ENCODE peak calls at places on chromosomes 12 and 14, in seven cellular contexts. One of them, this sample, is unnamed.

GRCh38 chr12:58930770-58931324 is 10.5 kb upstream of the LRIG3 start:
- DNase-seq in body of pancreas: no peak
- DNase-seq in gastrocnemius medialis: no peak
- DNase-seq in right lobe of liver: no peak
- DNase-seq in IMR-90: peak
- DNase-seq in A549: no peak
- DNase-seq in heart left ventricle: no peak
- DNase-seq in this sample: no peak

GRCh38 chr12:132279184-132279889 is 50.1 kb downstream of the GALNT9 start:
- DNase-seq in body of pancreas: peak
- DNase-seq in gastrocnemius medialis: no peak
- DNase-seq in right lobe of liver: no peak
- DNase-seq in IMR-90: peak
- DNase-seq in A549: peak
- DNase-seq in heart left ventricle: peak
- DNase-seq in this sample: peak

GRCh38 chr12:51442324-51442723 is 17.7 kb downstream of the SLC4A8 start:
- DNase-seq in body of pancreas: no peak
- DNase-seq in gastrocnemius medialis: no peak
- DNase-seq in right lobe of liver: no peak
- DNase-seq in IMR-90: peak
- DNase-seq in A549: no peak
- DNase-seq in heart left ventricle: no peak
- DNase-seq in this sample: no peak

GRCh38 chr12:111757361-111758119 is 9.2 kb upstream of the ALDH2 start:
- DNase-seq in body of pancreas: peak
- DNase-seq in gastrocnemius medialis: peak
- DNase-seq in right lobe of liver: peak
- DNase-seq in IMR-90: peak
- DNase-seq in A549: no peak
- DNase-seq in heart left ventricle: peak
- DNase-seq in this sample: peak

GRCh38 chr14:86683525-86683924 is 1153.6 kb downstream of the FLRT2 start:
- DNase-seq in body of pancreas: no peak
- DNase-seq in gastrocnemius medialis: no peak
- DNase-seq in right lobe of liver: no peak
- DNase-seq in IMR-90: no peak
- DNase-seq in A549: no peak
- DNase-seq in heart left ventricle: no peak
- DNase-seq in this sample: no peak

GRCh38 chr14:24984846-24985589 is 64.9 kb downstream of the STXBP6 start:
- DNase-seq in body of pancreas: peak
- DNase-seq in gastrocnemius medialis: no peak
- DNase-seq in right lobe of liver: no peak
- DNase-seq in IMR-90: no peak
- DNase-seq in A549: no peak
- DNase-seq in heart left ventricle: peak
- DNase-seq in this sample: no peak

GRCh38 chr12:51371295-51371953 is 19.8 kb downstream of the GALNT6 start:
- DNase-seq in body of pancreas: peak
- DNase-seq in gastrocnemius medialis: peak
- DNase-seq in right lobe of liver: peak
- DNase-seq in IMR-90: peak
- DNase-seq in A549: peak
- DNase-seq in heart left ventricle: no peak
- DNase-seq in this sample: no peak

GRCh38 chr14:70192915-70193314 is 4.2 kb upstream of the SLC8A3 start:
- DNase-seq in body of pancreas: no peak
- DNase-seq in gastrocnemius medialis: peak
- DNase-seq in right lobe of liver: no peak
- DNase-seq in IMR-90: no peak
- DNase-seq in A549: peak
- DNase-seq in heart left ventricle: no peak
- DNase-seq in this sample: no peak

GRCh38 chr14:61211476-61212262 is 69.5 kb downstream of the TMEM30B start:
- DNase-seq in body of pancreas: no peak
- DNase-seq in gastrocnemius medialis: no peak
- DNase-seq in right lobe of liver: no peak
- DNase-seq in IMR-90: no peak
- DNase-seq in A549: no peak
- DNase-seq in heart left ventricle: no peak
- DNase-seq in this sample: no peak

GRCh38 chr12:10529603-10530002 is 23.9 kb downstream of the EIF2S3B start:
- DNase-seq in body of pancreas: no peak
- DNase-seq in gastrocnemius medialis: no peak
- DNase-seq in right lobe of liver: no peak
- DNase-seq in IMR-90: no peak
- DNase-seq in A549: no peak
- DNase-seq in heart left ventricle: no peak
- DNase-seq in this sample: no peak

GRCh38 chr12:4228122-4228580 is 45.4 kb upstream of the CCND2 start:
- DNase-seq in body of pancreas: no peak
- DNase-seq in gastrocnemius medialis: no peak
- DNase-seq in right lobe of liver: no peak
- DNase-seq in IMR-90: no peak
- DNase-seq in A549: no peak
- DNase-seq in heart left ventricle: no peak
- DNase-seq in this sample: no peak

GRCh38 chr14:91059576-91060471 is 617 bp downstream of the RPS6KA5 start:
- DNase-seq in body of pancreas: peak
- DNase-seq in gastrocnemius medialis: peak
- DNase-seq in right lobe of liver: peak
- DNase-seq in IMR-90: no peak
- DNase-seq in A549: no peak
- DNase-seq in heart left ventricle: peak
- DNase-seq in this sample: peak

GRCh38 chr12:2759733-2760132 is 35.0 kb upstream of the FKBP4 start:
- DNase-seq in body of pancreas: no peak
- DNase-seq in gastrocnemius medialis: no peak
- DNase-seq in right lobe of liver: no peak
- DNase-seq in IMR-90: no peak
- DNase-seq in A549: no peak
- DNase-seq in heart left ventricle: no peak
- DNase-seq in this sample: no peak

GRCh38 chr12:52220456-52220855 is 12.6 kb upstream of the KRT7 start:
- DNase-seq in body of pancreas: no peak
- DNase-seq in gastrocnemius medialis: no peak
- DNase-seq in right lobe of liver: no peak
- DNase-seq in IMR-90: no peak
- DNase-seq in A549: no peak
- DNase-seq in heart left ventricle: no peak
- DNase-seq in this sample: peak

GRCh38 chr12:131058700-131059099 is 105.0 kb downstream of the ADGRD1 start:
- DNase-seq in body of pancreas: no peak
- DNase-seq in gastrocnemius medialis: no peak
- DNase-seq in right lobe of liver: no peak
- DNase-seq in IMR-90: no peak
- DNase-seq in A549: no peak
- DNase-seq in heart left ventricle: peak
- DNase-seq in this sample: no peak

GRCh38 chr12:107536613-107537012 is 149.0 kb upstream of the PWP1 start:
- DNase-seq in body of pancreas: no peak
- DNase-seq in gastrocnemius medialis: no peak
- DNase-seq in right lobe of liver: no peak
- DNase-seq in IMR-90: peak
- DNase-seq in A549: no peak
- DNase-seq in heart left ventricle: no peak
- DNase-seq in this sample: no peak

GRCh38 chr14:57089901-57090300 is 178.8 kb downstream of the EXOC5 start:
- DNase-seq in body of pancreas: no peak
- DNase-seq in gastrocnemius medialis: no peak
- DNase-seq in right lobe of liver: no peak
- DNase-seq in IMR-90: no peak
- DNase-seq in A549: no peak
- DNase-seq in heart left ventricle: no peak
- DNase-seq in this sample: no peak

GRCh38 chr12:117685115-117685926 is 283.5 kb downstream of the KSR2 start:
- DNase-seq in body of pancreas: peak
- DNase-seq in gastrocnemius medialis: peak
- DNase-seq in right lobe of liver: no peak
- DNase-seq in IMR-90: no peak
- DNase-seq in A549: peak
- DNase-seq in heart left ventricle: no peak
- DNase-seq in this sample: no peak

GRCh38 chr12:47773858-47774580 is 981 bp downstream of the SLC48A1 start:
- DNase-seq in body of pancreas: no peak
- DNase-seq in gastrocnemius medialis: no peak
- DNase-seq in right lobe of liver: peak
- DNase-seq in IMR-90: no peak
- DNase-seq in A549: no peak
- DNase-seq in heart left ventricle: no peak
- DNase-seq in this sample: no peak

GRCh38 chr12:26629864-26630263 is 203.1 kb downstream of the ITPR2 start:
- DNase-seq in body of pancreas: no peak
- DNase-seq in gastrocnemius medialis: no peak
- DNase-seq in right lobe of liver: no peak
- DNase-seq in IMR-90: peak
- DNase-seq in A549: peak
- DNase-seq in heart left ventricle: no peak
- DNase-seq in this sample: no peak

GRCh38 chr12:47222592-47222959 is 142.8 kb upstream of the AMIGO2 start:
- DNase-seq in body of pancreas: no peak
- DNase-seq in gastrocnemius medialis: no peak
- DNase-seq in right lobe of liver: no peak
- DNase-seq in IMR-90: no peak
- DNase-seq in A549: no peak
- DNase-seq in heart left ventricle: no peak
- DNase-seq in this sample: no peak

GRCh38 chr14:66910306-66910705 is 278.9 kb upstream of the GARIN2 start:
- DNase-seq in body of pancreas: no peak
- DNase-seq in gastrocnemius medialis: no peak
- DNase-seq in right lobe of liver: no peak
- DNase-seq in IMR-90: peak
- DNase-seq in A549: no peak
- DNase-seq in heart left ventricle: no peak
- DNase-seq in this sample: no peak

GRCh38 chr14:81392976-81393643 is 7.0 kb downstream of the STON2 start:
- DNase-seq in body of pancreas: no peak
- DNase-seq in gastrocnemius medialis: no peak
- DNase-seq in right lobe of liver: no peak
- DNase-seq in IMR-90: no peak
- DNase-seq in A549: no peak
- DNase-seq in heart left ventricle: no peak
- DNase-seq in this sample: no peak

GRCh38 chr14:53848851-53849250 is 107.8 kb downstream of the BMP4 start:
- DNase-seq in body of pancreas: no peak
- DNase-seq in gastrocnemius medialis: no peak
- DNase-seq in right lobe of liver: no peak
- DNase-seq in IMR-90: no peak
- DNase-seq in A549: peak
- DNase-seq in heart left ventricle: no peak
- DNase-seq in this sample: no peak

GRCh38 chr14:104968153-104968527 is 10.0 kb downstream of the AHNAK2 start:
- DNase-seq in body of pancreas: peak
- DNase-seq in gastrocnemius medialis: peak
- DNase-seq in right lobe of liver: peak
- DNase-seq in IMR-90: peak
- DNase-seq in A549: peak
- DNase-seq in heart left ventricle: peak
- DNase-seq in this sample: peak

GRCh38 chr12:85836716-85837100 is 499 bp upstream of the RASSF9 start:
- DNase-seq in body of pancreas: no peak
- DNase-seq in gastrocnemius medialis: no peak
- DNase-seq in right lobe of liver: no peak
- DNase-seq in IMR-90: no peak
- DNase-seq in A549: no peak
- DNase-seq in heart left ventricle: no peak
- DNase-seq in this sample: no peak

GRCh38 chr14:53237488-53237887 is 84.4 kb upstream of the DDHD1 start:
- DNase-seq in body of pancreas: no peak
- DNase-seq in gastrocnemius medialis: no peak
- DNase-seq in right lobe of liver: no peak
- DNase-seq in IMR-90: no peak
- DNase-seq in A549: no peak
- DNase-seq in heart left ventricle: peak
- DNase-seq in this sample: no peak

GRCh38 chr12:54162741-54163140 is 26.0 kb downstream of the SMUG1 start:
- DNase-seq in body of pancreas: no peak
- DNase-seq in gastrocnemius medialis: no peak
- DNase-seq in right lobe of liver: no peak
- DNase-seq in IMR-90: no peak
- DNase-seq in A549: no peak
- DNase-seq in heart left ventricle: no peak
- DNase-seq in this sample: no peak
- H3K27ac ChIP-seq in body of pancreas: no peak
- H3K27ac ChIP-seq in gastrocnemius medialis: no peak
- H3K27ac ChIP-seq in right lobe of liver: no peak
- H3K27ac ChIP-seq in IMR-90: no peak
- H3K27ac ChIP-seq in A549: no peak
- H3K27ac ChIP-seq in heart left ventricle: no peak
- H3K27ac ChIP-seq in this sample: no peak

DNA sequence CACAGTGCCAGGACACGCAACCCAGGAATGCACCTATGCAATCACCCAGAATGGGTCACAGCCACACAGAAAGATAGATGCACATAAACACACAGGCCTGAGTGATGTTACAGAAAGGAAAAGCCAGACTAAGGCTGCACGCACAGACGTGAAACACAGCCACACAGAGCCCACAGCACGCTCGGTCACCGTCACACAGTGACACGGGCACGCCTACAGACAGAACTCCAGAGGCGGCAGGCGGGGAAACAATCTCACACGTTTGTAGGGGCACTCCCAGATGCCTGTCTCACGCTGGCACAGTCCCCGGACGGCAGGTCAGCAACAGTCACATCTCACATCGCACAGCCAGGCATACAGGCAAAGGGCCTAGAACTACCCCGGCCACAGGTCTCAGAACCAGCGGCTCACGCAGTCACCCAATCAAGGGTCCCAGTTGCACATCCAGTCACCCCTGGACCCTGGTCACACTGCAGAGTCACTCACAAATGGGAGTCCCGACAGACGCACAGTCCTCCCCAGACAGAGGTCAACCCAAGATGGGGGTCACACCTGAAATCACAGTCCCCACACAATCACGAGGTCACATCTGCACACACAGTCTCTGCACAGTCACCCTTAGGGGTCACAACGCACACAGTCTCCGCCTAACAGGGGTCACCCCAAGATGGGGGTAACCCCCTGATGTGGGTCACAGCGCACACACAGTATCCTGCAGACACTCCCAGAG is 790 bp downstream of the SSH1 start:
- DNase-seq in body of pancreas: peak
- DNase-seq in gastrocnemius medialis: peak
- DNase-seq in right lobe of liver: peak
- DNase-seq in IMR-90: peak
- DNase-seq in A549: peak
- DNase-seq in heart left ventricle: peak
- DNase-seq in this sample: peak
- TF ChIP-seq POLR2A in body of pancreas: peak
- TF ChIP-seq POLR2A in gastrocnemius medialis: peak
- TF ChIP-seq POLR2A in right lobe of liver: peak
- TF ChIP-seq POLR2A in IMR-90: peak
- TF ChIP-seq POLR2A in A549: peak
- TF ChIP-seq POLR2A in heart left ventricle: no peak
- TF ChIP-seq POLR2A in this sample: peak

GRCh38 chr12:89831696-89832095 is 123.1 kb upstream of the ATP2B1 start:
- DNase-seq in body of pancreas: no peak
- DNase-seq in gastrocnemius medialis: no peak
- DNase-seq in right lobe of liver: no peak
- DNase-seq in IMR-90: no peak
- DNase-seq in A549: no peak
- DNase-seq in heart left ventricle: no peak
- DNase-seq in this sample: no peak
- H3K27ac ChIP-seq in body of pancreas: no peak
- H3K27ac ChIP-seq in gastrocnemius medialis: no peak
- H3K27ac ChIP-seq in right lobe of liver: no peak
- H3K27ac ChIP-seq in IMR-90: no peak
- H3K27ac ChIP-seq in A549: peak
- H3K27ac ChIP-seq in heart left ventricle: no peak
- H3K27ac ChIP-seq in this sample: no peak

GRCh38 chr12:121128908-121129704 is 3.6 kb upstream of the P2RX7 start:
- DNase-seq in body of pancreas: peak
- DNase-seq in gastrocnemius medialis: peak
- DNase-seq in right lobe of liver: peak
- DNase-seq in IMR-90: peak
- DNase-seq in A549: peak
- DNase-seq in heart left ventricle: peak
- DNase-seq in this sample: peak
- TF ChIP-seq POLR2A in body of pancreas: no peak
- TF ChIP-seq POLR2A in gastrocnemius medialis: no peak
- TF ChIP-seq POLR2A in right lobe of liver: peak
- TF ChIP-seq POLR2A in IMR-90: no peak
- TF ChIP-seq POLR2A in A549: no peak
- TF ChIP-seq POLR2A in heart left ventricle: no peak
- TF ChIP-seq POLR2A in this sample: no peak

This sample was measured in Peyer's patch.